ENCODE peak calls at places on chromosomes 12 and 14, in nine cellular contexts. N, Q, U, Y, Z, O, D, P and H are unnamed samples.

GRCh38 chr12:100268835-100269564 is 2.0 kb downstream of the SCYL2 start:
- DNase-seq in N (no peak), Q (no peak), U (no peak), Y (no peak), Z (no peak), O (peak; percentile 11), D (peak; percentile 15), P (no peak), H (no peak)

GRCh38 chr12:47990351-47991105 is 13.7 kb downstream of the COL2A1 start:
- DNase-seq in N (no peak), Q (no peak), U (peak; percentile 68), Y (no peak), Z (no peak), O (peak; percentile 51), D (peak; percentile 35), P (no peak), H (peak; percentile 3)

GRCh38 chr12:77847665-77848431 is 17.2 kb downstream of the NAV3 start:
- DNase-seq in N (no peak), Q (no peak), U (no peak), Y (no peak), Z (no peak), O (no peak), D (peak; percentile 82), P (no peak), H (no peak)

GRCh38 chr14:22614240-22614799 is 16.2 kb downstream of the ABHD4 start:
- DNase-seq in N (no peak), Q (no peak), U (no peak), Y (no peak), Z (no peak), O (peak; percentile 90), D (peak; percentile 98), P (no peak), H (peak; percentile 44)

GRCh38 chr12:109124878-109125648 is 8.7 kb downstream of the ACACB start:
- DNase-seq in N (no peak), Q (no peak), U (no peak), Y (no peak), Z (no peak), O (no peak), D (no peak), P (no peak), H (no peak)

GRCh38 chr12:107304588-107305532 is 211.5 kb upstream of the CRY1 start:
- DNase-seq in N (no peak), Q (no peak), U (no peak), Y (no peak), Z (no peak), O (no peak), D (no peak), P (no peak), H (no peak)

GRCh38 chr14:54796961-54797360 is 105.7 kb downstream of the GCH1 start:
- DNase-seq in N (no peak), Q (no peak), U (no peak), Y (no peak), Z (no peak), O (no peak), D (peak; percentile 81), P (no peak), H (no peak)

GRCh38 chr12:24363177-24363754 is 413.8 kb upstream of the SOX5 start:
- DNase-seq in N (no peak), Q (no peak), U (no peak), Y (no peak), Z (no peak), O (no peak), D (no peak), P (no peak), H (no peak)

GRCh38 chr12:63935361-63935760 is 90.9 kb downstream of the SRGAP1 start:
- DNase-seq in N (no peak), Q (no peak), U (no peak), Y (no peak), Z (no peak), O (no peak), D (no peak), P (no peak), H (no peak)

GRCh38 chr12:63930971-63931370 is 86.5 kb downstream of the SRGAP1 start:
- DNase-seq in N (no peak), Q (no peak), U (no peak), Y (no peak), Z (no peak), O (no peak), D (peak; percentile 72), P (no peak), H (no peak)

GRCh38 chr12:63928305-63928704 is 83.8 kb downstream of the SRGAP1 start:
- DNase-seq in N (no peak), Q (no peak), U (no peak), Y (no peak), Z (no peak), O (no peak), D (no peak), P (no peak), H (no peak)

GRCh38 chr12:63929426-63929825 is 84.9 kb downstream of the SRGAP1 start:
- DNase-seq in N (no peak), Q (no peak), U (no peak), Y (no peak), Z (no peak), O (no peak), D (no peak), P (no peak), H (no peak)

DNA sequence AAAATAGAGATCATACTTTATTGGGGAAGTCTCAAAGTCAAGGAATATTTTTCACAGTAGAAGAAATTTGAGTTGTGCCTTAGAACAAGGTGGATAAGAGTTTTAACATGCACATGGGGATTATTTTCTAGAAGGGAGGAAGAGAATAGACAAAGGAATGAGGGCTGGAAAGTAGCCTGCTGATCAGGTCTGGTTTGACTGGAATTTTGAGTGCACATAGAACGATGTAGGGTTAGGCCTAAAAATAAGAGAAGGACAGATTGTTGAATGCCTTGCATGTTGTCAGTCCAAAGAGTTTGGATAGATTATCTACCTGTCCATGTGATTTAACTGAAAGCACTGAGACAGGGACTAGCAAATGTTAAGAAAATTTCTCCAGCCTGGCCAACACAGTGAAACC is 87.2 kb downstream of the SRGAP1 start:
- DNase-seq in N (no peak), Q (no peak), U (no peak), Y (no peak), Z (no peak), O (no peak), D (no peak), P (no peak), H (no peak)
- H3K4me3 ChIP-seq in N (no peak overlapping the region), Q (no peak overlapping the region), U (no peak overlapping the region), Y (no peak overlapping the region), Z (no peak overlapping the region), O (no peak overlapping the region), D (no peak overlapping the region), P (no peak overlapping the region), H (no peak overlapping the region)

DNA sequence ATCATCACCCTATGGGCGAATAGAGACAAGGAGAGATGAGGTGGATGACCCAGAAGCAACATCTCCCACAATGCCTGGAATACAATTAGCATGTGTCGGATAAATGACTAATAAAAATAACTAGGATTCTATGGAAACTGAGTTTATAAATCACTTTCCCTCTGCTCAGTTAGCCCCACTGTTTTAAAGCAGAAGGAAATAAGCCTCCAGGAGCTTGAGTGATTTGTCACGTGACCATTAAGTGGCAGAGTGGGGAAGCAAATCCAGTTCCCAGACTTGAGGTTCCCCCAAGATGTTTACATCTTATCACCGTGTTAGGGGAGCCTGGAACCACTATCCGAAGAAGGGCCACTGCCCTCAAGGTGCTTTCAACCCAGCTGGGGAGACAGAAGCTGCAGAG is 136.5 kb upstream of the CCND2 start:
- DNase-seq in N (no peak), Q (no peak), U (no peak), Y (no peak), Z (no peak), O (no peak), D (no peak), P (no peak), H (no peak)
- H3K27me3 ChIP-seq in N (no peaks in the 10 kb centered on the region), Q (no peaks in the 10 kb centered on the region), U (no peaks in the 10 kb centered on the region), Y (no peaks in the 10 kb centered on the region), Z (peaks cover 17% of the 10 kb centered on the region), O (no peaks in the 10 kb centered on the region), D (no peaks in the 10 kb centered on the region), P (no peaks in the 10 kb centered on the region), H (no peaks in the 10 kb centered on the region)

GRCh38 chr12:95277139-95277538 is 59.5 kb downstream of the VEZT start:
- DNase-seq in N (no peak), Q (no peak), U (no peak), Y (no peak), Z (no peak), O (no peak), D (peak; percentile 97), P (no peak), H (no peak)
- TF ChIP-seq CTCF in N (no peak), Q (no peak), U (no peak), Y (no peak), Z (no peak), O (no peak), D (no peak), P (no peak), H (no peak)

GRCh38 chr14:99554757-99555531 is 49.1 kb downstream of the CCDC85C start:
- DNase-seq in N (peak; percentile 53), Q (no peak), U (no peak), Y (peak; percentile 66), Z (no peak), O (peak; percentile 75), D (no peak), P (no peak), H (peak; percentile 96)
- H3K4me3 ChIP-seq in N (no peak overlapping the region), Q (no peak overlapping the region), U (no peak overlapping the region), Y (no peak overlapping the region), Z (no peak overlapping the region), O (no peak overlapping the region), D (no peak overlapping the region), P (no peak overlapping the region), H (no peak overlapping the region)

GRCh38 chr12:114695305-114695592 is 11.3 kb upstream of the TBX3 start:
- DNase-seq in N (no peak), Q (no peak), U (no peak), Y (no peak), Z (no peak), O (no peak), D (no peak), P (no peak), H (no peak)
- H3K27me3 ChIP-seq in N (no peaks in the 10 kb centered on the region), Q (no peaks in the 10 kb centered on the region), U (peaks cover 19% of the 10 kb centered on the region), Y (peaks cover 100% of the 10 kb centered on the region), Z (peaks cover 83% of the 10 kb centered on the region), O (peaks cover 39% of the 10 kb centered on the region), D (peaks cover 3% of the 10 kb centered on the region), P (peaks cover 78% of the 10 kb centered on the region), H (no peaks in the 10 kb centered on the region)

GRCh38 chr12:93827669-93828068 is 150.5 kb downstream of the CRADD start:
- DNase-seq in N (no peak), Q (no peak), U (no peak), Y (no peak), Z (no peak), O (no peak), D (no peak), P (no peak), H (no peak)

GRCh38 chr12:93825926-93826599 is 148.9 kb downstream of the CRADD start:
- DNase-seq in N (no peak), Q (no peak), U (no peak), Y (no peak), Z (no peak), O (no peak), D (no peak), P (no peak), H (no peak)

GRCh38 chr12:93832126-93832525 is 155.0 kb downstream of the CRADD start:
- DNase-seq in N (no peak), Q (no peak), U (no peak), Y (no peak), Z (no peak), O (no peak), D (peak; percentile 66), P (no peak), H (no peak)

GRCh38 chr12:93827179-93827578 is 150.0 kb downstream of the CRADD start:
- DNase-seq in N (no peak), Q (no peak), U (no peak), Y (no peak), Z (no peak), O (no peak), D (no peak), P (no peak), H (no peak)

GRCh38 chr12:93829073-93829472 is 151.9 kb downstream of the CRADD start:
- DNase-seq in N (no peak), Q (no peak), U (no peak), Y (no peak), Z (no peak), O (no peak), D (no peak), P (no peak), H (no peak)
- TF ChIP-seq CTCF in N (no peak), Q (no peak), U (no peak), Y (no peak), Z (no peak), O (no peak), D (no peak), P (no peak), H (no peak)